ENCODE peak calls at places on chromosomes 2 and 18, in eight cellular contexts. N is stromal cell of bone marrow, Z is RWPE1, O is NCI-H2029, F is WTC11, D is kidney, Q is colonic mucosa, E is glutamatergic neuron. R is an unnamed sample.

GRCh38 chr2:234632527-234633391 is 135.9 kb upstream of the ARL4C start:
- DNase-seq in N (peak), Z (no peak), O (no peak), F (no peak), D (no peak), Q (no peak), E (no peak), R (peak)

GRCh38 chr2:111117666-111118454 is 2.9 kb upstream of the BCL2L11 start:
- DNase-seq in N (peak), Z (no peak), O (no peak), F (peak), D (peak), Q (peak), E (peak), R (peak)

GRCh38 chr18:31407649-31408048 is 31.1 kb downstream of the DSG4 start:
- DNase-seq in N (no peak), Z (no peak), O (no peak), F (no peak), D (no peak), Q (no peak), E (no peak), R (no peak)

GRCh38 chr2:239378918-239379640 is 21.7 kb downstream of the HDAC4 start:
- DNase-seq in N (no peak), Z (no peak), O (no peak), F (no peak), D (peak), Q (no peak), E (peak), R (no peak)

GRCh38 chr2:191831410-191831994 is 15.4 kb downstream of the CAVIN2 start:
- DNase-seq in N (no peak), Z (no peak), O (no peak), F (no peak), D (no peak), Q (no peak), E (no peak), R (no peak)

GRCh38 chr2:767440-767839 is 90.2 kb upstream of the TMEM18 start:
- DNase-seq in N (no peak), Z (no peak), O (no peak), F (no peak), D (no peak), Q (no peak), E (no peak), R (no peak)

GRCh38 chr2:119387381-119388129 is 20.8 kb downstream of the DBI start:
- DNase-seq in N (peak), Z (no peak), O (no peak), F (no peak), D (peak), Q (peak), E (no peak), R (no peak)

GRCh38 chr18:3500016-3500415 is 50.0 kb downstream of the TGIF1 start:
- DNase-seq in N (no peak), Z (no peak), O (no peak), F (no peak), D (no peak), Q (no peak), E (no peak), R (no peak)

GRCh38 chr2:226664140-226664539 is 135.5 kb downstream of the IRS1 start:
- DNase-seq in N (no peak), Z (no peak), O (peak), F (no peak), D (peak), Q (no peak), E (no peak), R (no peak)

GRCh38 chr2:46831037-46831868 is 84.4 kb downstream of the MCFD2 start:
- DNase-seq in N (peak), Z (no peak), O (no peak), F (no peak), D (no peak), Q (no peak), E (no peak), R (no peak)

GRCh38 chr2:50840346-50841124 is 191.4 kb downstream of the NRXN1 start:
- DNase-seq in N (no peak), Z (no peak), O (no peak), F (no peak), D (no peak), Q (no peak), E (no peak), R (no peak)

GRCh38 chr2:29628078-29628765 is 293.2 kb downstream of the ALK start:
- DNase-seq in N (no peak), Z (no peak), O (no peak), F (no peak), D (no peak), Q (no peak), E (no peak), R (no peak)

GRCh38 chr2:229920011-229920781 is 1.6 kb downstream of the TRIP12 start:
- DNase-seq in N (no peak), Z (no peak), O (no peak), F (no peak), D (no peak), Q (peak), E (no peak), R (peak)

GRCh38 chr2:128520787-128521186 is 202.1 kb upstream of the HS6ST1 start:
- DNase-seq in N (no peak), Z (no peak), O (no peak), F (no peak), D (peak), Q (no peak), E (no peak), R (peak)

GRCh38 chr2:237181844-237182243 is 96.2 kb downstream of the COPS8 start:
- DNase-seq in N (peak), Z (no peak), O (no peak), F (no peak), D (no peak), Q (no peak), E (no peak), R (no peak)

GRCh38 chr2:13578547-13578946 is 861.8 kb downstream of the TRIB2 start:
- DNase-seq in N (no peak), Z (no peak), O (no peak), F (no peak), D (no peak), Q (no peak), E (no peak), R (no peak)

GRCh38 chr18:69177702-69178101 is 223.0 kb upstream of the DOK6 start:
- DNase-seq in N (no peak), Z (no peak), O (no peak), F (no peak), D (no peak), Q (no peak), E (no peak), R (no peak)

GRCh38 chr2:216773072-216773471 is 77.7 kb upstream of the IGFBP5 start:
- DNase-seq in N (no peak), Z (no peak), O (no peak), F (no peak), D (peak), Q (no peak), E (no peak), R (no peak)

GRCh38 chr2:161910200-161910599 is 163.8 kb downstream of the DPP4 start:
- DNase-seq in N (no peak), Z (no peak), O (no peak), F (no peak), D (no peak), Q (no peak), E (no peak), R (no peak)

GRCh38 chr2:56314809-56315208 is 131.0 kb downstream of the CCDC85A start:
- DNase-seq in N (no peak), Z (no peak), O (no peak), F (no peak), D (no peak), Q (no peak), E (no peak), R (no peak)

GRCh38 chr2:239291505-239292350 is 109.1 kb downstream of the HDAC4 start:
- DNase-seq in N (no peak), Z (no peak), O (no peak), F (peak), D (no peak), Q (no peak), E (peak), R (peak)

GRCh38 chr18:42446195-42446594 is 491.2 kb downstream of the PIK3C3 start:
- DNase-seq in N (peak), Z (no peak), O (no peak), F (no peak), D (no peak), Q (no peak), E (no peak), R (no peak)

GRCh38 chr2:88875749-88876148 is 184.3 kb downstream of the RPIA start:
- DNase-seq in N (no peak), Z (no peak), O (no peak), F (no peak), D (no peak), Q (no peak), E (no peak), R (no peak)

GRCh38 chr2:233082222-233082933 is 22.2 kb downstream of the INPP5D start:
- DNase-seq in N (no peak), Z (no peak), O (no peak), F (no peak), D (peak), Q (no peak), E (no peak), R (no peak)

GRCh38 chr2:126507425-126507867 is 148.5 kb upstream of the GYPC start:
- DNase-seq in N (no peak), Z (no peak), O (no peak), F (no peak), D (no peak), Q (no peak), E (no peak), R (no peak)

GRCh38 chr18:67359868-67360838 is 156.4 kb downstream of the DSEL start:
- DNase-seq in N (peak), Z (peak), O (no peak), F (no peak), D (no peak), Q (no peak), E (no peak), R (no peak)

GRCh38 chr18:23618862-23619387 is 32.6 kb upstream of the NPC1 start:
- DNase-seq in N (no peak), Z (no peak), O (no peak), F (peak), D (no peak), Q (peak), E (peak), R (peak)

GRCh38 chr18:49052891-49053644 is 102.3 kb upstream of the SMAD7 start:
- DNase-seq in N (peak), Z (no peak), O (no peak), F (no peak), D (no peak), Q (no peak), E (no peak), R (no peak)

GRCh38 chr2:147989809-147990403 is 30.6 kb downstream of the ORC4 start:
- DNase-seq in N (peak), Z (peak), O (no peak), F (no peak), D (no peak), Q (no peak), E (no peak), R (no peak)

GRCh38 chr2:238379096-238379810 is 47.5 kb upstream of the ASB1 start:
- DNase-seq in N (peak), Z (no peak), O (no peak), F (no peak), D (no peak), Q (no peak), E (no peak), R (no peak)

GRCh38 chr2:189204322-189204941 is 24.9 kb upstream of the COL5A2 start:
- DNase-seq in N (no peak), Z (peak), O (no peak), F (no peak), D (no peak), Q (no peak), E (no peak), R (no peak)

GRCh38 chr2:237474931-237475703 is 11.9 kb upstream of the MLPH start:
- DNase-seq in N (no peak), Z (peak), O (peak), F (peak), D (peak), Q (peak), E (peak), R (peak)

GRCh38 chr2:183935005-183935404 is 663.3 kb upstream of the ZNF804A start:
- DNase-seq in N (no peak), Z (no peak), O (peak), F (no peak), D (no peak), Q (no peak), E (no peak), R (no peak)

GRCh38 chr2:143489135-143489534 is 359.9 kb downstream of the ARHGAP15 start:
- DNase-seq in N (peak), Z (peak), O (no peak), F (no peak), D (no peak), Q (no peak), E (no peak), R (no peak)

GRCh38 chr2:96484096-96484495 is 21.1 kb downstream of the NEURL3 start:
- DNase-seq in N (no peak), Z (no peak), O (no peak), F (no peak), D (no peak), Q (no peak), E (no peak), R (no peak)

GRCh38 chr2:101643004-101643524 is 54.4 kb upstream of the MAP4K4 start:
- DNase-seq in N (no peak), Z (no peak), O (no peak), F (no peak), D (no peak), Q (no peak), E (no peak), R (no peak)

GRCh38 chr2:222878877-222879601 is 18.2 kb downstream of the ACSL3 start:
- DNase-seq in N (no peak), Z (peak), O (no peak), F (no peak), D (no peak), Q (no peak), E (no peak), R (no peak)

GRCh38 chr2:59301466-59302402 is 1060.6 kb upstream of the FANCL start:
- DNase-seq in N (peak), Z (peak), O (peak), F (peak), D (no peak), Q (peak), E (no peak), R (peak)

GRCh38 chr2:136381722-136382633 is 264.0 kb upstream of the CXCR4 start:
- DNase-seq in N (no peak), Z (no peak), O (no peak), F (no peak), D (peak), Q (no peak), E (no peak), R (no peak)

R was measured in ecto neural progenitor cell.